ENCODE peak calls at places on chromosomes 13 and 19, in five cellular contexts. R, K, C, F and B are unnamed samples.

GRCh38 chr19:2787115-2787514 is 1.8 kb downstream of the THOP1 start:
- DNase-seq in F (no peak), K (no peak), R (no peak), C (no peak), B (no peak)

GRCh38 chr13:99374169-99374991 is 67.2 kb upstream of the GPR183 start:
- DNase-seq in K (no peak), F (no peak), C (no peak), R (no peak), B (no peak)

GRCh38 chr13:77595166-77595810 is 59.8 kb downstream of the SCEL start:
- DNase-seq in R (no peak), C (no peak), K (no peak), F (no peak), B (no peak)

GRCh38 chr19:16330811-16331690 is 6.4 kb downstream of the KLF2 start:
- DNase-seq in R (no peak), C (no peak), K (no peak), F (no peak), B (no peak)

GRCh38 chr13:51772781-51773180 is 31.2 kb downstream of the DHRS12 start:
- DNase-seq in R (no peak), F (no peak), C (no peak), K (no peak), B (no peak)

GRCh38 chr19:32651729-32652140 is 23.2 kb downstream of the ANKRD27 start:
- DNase-seq in K (no peak), F (peak; percentile 54), R (peak; percentile 60), C (peak; percentile 49), B (no peak)

GRCh38 chr13:113327391-113327765 is 30.3 kb downstream of the LAMP1 start:
- DNase-seq in R (no peak), C (no peak), F (no peak), K (no peak), B (peak; percentile 34)

GRCh38 chr19:11942008-11942842 is 17.3 kb downstream of the ZNF700 start:
- DNase-seq in C (no peak), R (no peak), F (no peak), K (no peak), B (no peak)

GRCh38 chr19:50500060-50500752 is 10.8 kb downstream of the JOSD2 start:
- DNase-seq in K (no peak), R (peak; percentile 84), C (no peak), F (no peak), B (no peak)

GRCh38 chr13:73215807-73216206 is 157.0 kb downstream of the KLF5 start:
- DNase-seq in K (peak; percentile 55), C (peak; percentile 26), R (no peak), F (no peak), B (no peak)

GRCh38 chr19:48994035-48994386 is 324 bp downstream of the RUVBL2 start:
- DNase-seq in F (no peak), C (no peak), K (no peak), R (no peak), B (no peak)

GRCh38 chr19:18674616-18675015 is 8.9 kb upstream of the CRTC1 start:
- DNase-seq in R (peak; percentile 73), C (peak; percentile 22), F (no peak), K (no peak), B (no peak)

GRCh38 chr19:2761309-2761677 is 21.5 kb upstream of the SLC39A3 start:
- DNase-seq in K (no peak), F (no peak), R (no peak), C (no peak), B (no peak)

GRCh38 chr19:53772943-53773342 is 51.2 kb downstream of the NLRP12 start:
- DNase-seq in C (peak; percentile 21), R (peak; percentile 55), F (peak; percentile 53), K (peak; percentile 41), B (peak; percentile 65)

GRCh38 chr13:86510792-86511191 is 711.6 kb upstream of the SLITRK6 start:
- DNase-seq in R (no peak), K (no peak), F (no peak), C (no peak), B (no peak)

GRCh38 chr13:112255550-112256120 is 120.5 kb upstream of the SPACA7 start:
- DNase-seq in R (no peak), K (no peak), F (no peak), C (no peak), B (no peak)

GRCh38 chr13:41064493-41064892 is 3.2 kb downstream of the WBP4 start:
- DNase-seq in K (no peak), C (no peak), F (no peak), R (no peak), B (no peak)

GRCh38 chr13:102697264-102697663 is 2.4 kb upstream of the METTL21C start:
- DNase-seq in R (no peak), K (no peak), C (no peak), F (no peak), B (no peak)

GRCh38 chr13:59706101-59706976 is 457.4 kb downstream of the DIAPH3 start:
- DNase-seq in R (no peak), C (no peak), K (no peak), F (no peak), B (no peak)

GRCh38 chr19:52070496-52070895 is 21.9 kb upstream of the ZNF432 start:
- DNase-seq in C (no peak), R (no peak), K (no peak), F (no peak), B (no peak)

GRCh38 chr19:38640368-38640767 is 7.1 kb upstream of the ACTN4 start:
- DNase-seq in K (no peak), R (no peak), F (no peak), C (peak; percentile 53), B (no peak)

GRCh38 chr19:29705706-29706105 is 9.4 kb downstream of the C19orf12 start:
- DNase-seq in C (no peak), F (no peak), R (no peak), K (no peak), B (no peak)

GRCh38 chr19:30719189-30719990 is 347.2 kb downstream of the ZNF536 start:
- DNase-seq in R (peak; percentile 90), K (peak; percentile 34), C (peak; percentile 60), F (no peak), B (peak; percentile 64)

GRCh38 chr13:71517004-71517403 is 350.0 kb downstream of the DACH1 start:
- DNase-seq in K (no peak), F (no peak), R (no peak), C (no peak), B (no peak)

GRCh38 chr13:75867718-75868117 is 231.6 kb downstream of the LMO7 start:
- DNase-seq in C (no peak), K (no peak), F (no peak), R (no peak), B (no peak)

GRCh38 chr13:75869981-75870380 is 233.9 kb downstream of the LMO7 start:
- DNase-seq in C (no peak), K (no peak), R (no peak), F (no peak), B (no peak)

GRCh38 chr13:75871059-75871458 is 234.9 kb downstream of the LMO7 start:
- DNase-seq in K (no peak), C (no peak), R (no peak), F (no peak), B (no peak)

GRCh38 chr13:75872970-75873369 is 236.8 kb downstream of the LMO7 start:
- DNase-seq in C (no peak), F (peak; percentile 21), R (no peak), K (no peak), B (no peak)

GRCh38 chr13:75870397-75870801 is 234.3 kb downstream of the LMO7 start:
- DNase-seq in F (peak; percentile 15), C (no peak), R (peak; percentile 46), K (no peak), B (no peak)
- H3K4me3 ChIP-seq in F (no peak overlapping the region), C (peak overlapping the region; percentile 13), R (peak overlapping the region; percentile 38), K (peak overlapping the region; percentile 49), B (peak overlapping the region; percentile 20)

DNA sequence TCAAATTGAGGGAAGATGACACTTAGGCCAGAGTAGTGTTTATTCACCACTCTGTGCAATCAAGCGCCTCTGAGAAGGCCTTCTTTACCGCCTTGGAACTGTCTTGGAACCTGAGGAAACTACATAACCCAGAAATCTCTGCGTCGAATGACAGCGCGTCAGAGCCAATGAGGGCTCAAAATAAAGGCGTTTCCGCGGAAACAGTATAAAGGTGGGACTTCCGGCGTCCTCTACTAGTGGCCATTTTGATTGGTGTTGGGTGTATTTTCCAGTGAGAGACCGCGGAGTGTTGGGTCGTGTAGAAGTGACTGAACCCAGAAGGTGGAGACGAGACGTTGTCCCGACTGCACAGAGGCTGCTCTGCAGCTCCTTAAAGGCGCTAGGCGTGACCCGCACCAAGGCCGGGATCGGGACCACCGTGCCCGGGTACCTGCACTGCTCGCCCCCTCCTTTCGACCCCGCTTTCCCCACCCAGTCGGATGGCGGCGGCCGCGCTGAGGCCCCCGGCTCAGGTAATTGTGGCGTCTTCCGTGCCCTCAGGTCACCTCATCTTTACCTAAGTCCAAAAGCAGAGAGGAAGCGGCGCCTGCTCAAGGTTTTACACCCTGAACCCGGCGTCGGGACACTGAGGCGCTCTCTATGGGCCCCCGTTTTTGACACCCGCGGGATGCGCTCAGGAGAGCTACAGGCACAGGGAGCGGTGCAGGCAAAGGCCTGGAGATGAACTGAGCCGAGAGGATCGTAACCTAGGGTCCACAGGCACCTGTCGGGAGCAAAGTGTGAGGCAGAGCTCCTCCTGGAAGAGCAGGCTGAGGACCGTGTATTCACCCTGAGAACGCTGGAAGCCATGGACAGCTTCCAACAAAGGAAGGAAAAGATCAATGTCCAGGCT is at the start of gene ZNF776:
- DNase-seq in R (peak; percentile 87), C (peak; percentile 85), F (peak; percentile 92), K (peak; percentile 85), B (peak; percentile 89)
- TF ChIP-seq POLR2AphosphoS5 in R (peak; percentile 92), C (peak; percentile 60), F (peak; percentile 69), K (peak; percentile 67), B (peak; percentile 97)

DNA sequence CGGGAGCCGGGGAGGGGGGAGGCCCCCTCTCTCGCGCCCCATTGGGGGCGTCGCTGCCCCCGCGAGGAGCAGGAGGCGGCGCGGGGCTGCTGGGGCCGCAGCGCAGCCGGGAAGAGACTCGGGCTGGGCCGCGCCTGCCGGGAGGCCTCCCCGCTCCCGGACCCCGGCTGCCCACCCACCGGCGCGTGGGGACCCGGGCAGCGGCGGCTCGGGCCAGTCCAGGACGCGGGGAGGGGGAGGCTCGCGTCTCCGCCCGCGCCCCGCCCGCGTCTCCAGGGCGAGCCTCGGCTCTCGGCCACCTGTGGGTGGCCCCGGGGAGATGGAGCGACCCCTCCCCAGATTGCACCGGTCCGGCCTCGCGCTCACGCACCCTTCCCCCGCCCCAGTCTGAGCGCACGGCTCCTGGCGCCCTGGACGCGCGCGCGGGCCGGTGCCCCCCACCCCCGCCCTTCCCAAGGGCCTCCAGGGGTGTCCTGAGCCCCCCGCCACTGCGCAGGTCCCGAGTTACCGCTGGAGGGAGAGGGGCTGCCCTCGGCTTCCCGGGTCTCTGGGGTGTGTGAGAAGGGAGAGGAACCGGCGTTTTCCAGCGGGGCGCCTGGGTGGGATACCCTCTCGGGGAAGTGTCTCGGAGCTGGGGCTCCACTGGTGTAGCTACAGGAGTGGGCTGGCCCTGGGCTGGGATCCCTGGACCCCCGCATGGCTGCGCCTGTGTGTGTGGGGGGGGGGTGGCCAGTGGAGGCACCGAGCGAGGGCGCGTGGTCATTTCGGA is 645 bp downstream of the PALM start:
- DNase-seq in K (no peak), C (no peak), R (peak; percentile 71), F (no peak), B (no peak)
- H3K4me3 ChIP-seq in K (peak overlapping the region; percentile 65), C (peak overlapping the region; percentile 58), R (peak overlapping the region; percentile 68), F (no peak overlapping the region), B (peak overlapping the region; percentile 86)

GRCh38 chr13:42610623-42611022 is 36.7 kb downstream of the TNFSF11 start:
- DNase-seq in R (no peak), K (no peak), F (no peak), C (no peak), B (no peak)
- TF ChIP-seq POLR2AphosphoS5 in R (no peak), K (no peak), F (no peak), C (no peak), B (no peak)

GRCh38 chr19:40803170-40803856 is 4.3 kb downstream of the EGLN2 start:
- DNase-seq in C (no peak), K (no peak), R (no peak), F (no peak), B (no peak)
- H3K4me3 ChIP-seq in C (no peak overlapping the region), K (peak overlapping the region; percentile 97), R (peak overlapping the region; percentile 6), F (peak overlapping the region; percentile 7), B (no peak overlapping the region)